ENCODE peak calls at places on chromosomes 3 and 15, in ten cellular contexts. S is NCI-H1694 treated with DMSO at 0.1 percent for 48 hours, C is iris pigment epithelial cell, D is ovary, T is omental fat pad, Y is RCC 7860, K is A172, P is IMR-90, Z is hypothalamus, B is fibroblast of the aortic adventitia. V is an unnamed sample.

GRCh38 chr15:64623347-64624024 is 151.9 kb downstream of the RBPMS2 start:
- DNase-seq in B (peak), Z (peak), D (no peak), K (no peak), Y (no peak), P (peak), C (no peak), T (no peak), S (no peak), V (no peak)

GRCh38 chr3:52194541-52195296 is 3.2 kb upstream of the ALAS1 start:
- DNase-seq in D (peak), Y (no peak), B (peak), S (no peak), T (no peak), P (peak), Z (no peak), C (no peak), K (no peak), V (no peak)

GRCh38 chr15:40254452-40254851 is 15.6 kb downstream of the PAK6 start:
- DNase-seq in K (no peak), D (no peak), S (no peak), Z (no peak), C (no peak), B (no peak), T (no peak), Y (no peak), P (no peak), V (no peak)

GRCh38 chr15:87849181-87849580 is 407.4 kb downstream of the NTRK3 start:
- DNase-seq in C (no peak), Y (no peak), Z (no peak), S (no peak), K (no peak), D (no peak), P (peak), B (peak), T (no peak), V (no peak)

GRCh38 chr3:149547413-149547812 is 72.9 kb downstream of the TM4SF4 start:
- DNase-seq in Z (peak), D (peak), P (peak), B (peak), S (no peak), T (no peak), K (no peak), C (peak), Y (no peak), V (no peak)

GRCh38 chr3:18778094-18778493 is 353.0 kb upstream of the SATB1 start:
- DNase-seq in S (no peak), Y (no peak), Z (no peak), D (no peak), K (no peak), P (no peak), B (no peak), T (no peak), C (no peak), V (no peak)

GRCh38 chr3:129016366-129016724 is 15.2 kb downstream of the EFCC1 start:
- DNase-seq in D (no peak), Y (no peak), Z (peak), B (no peak), S (peak), T (no peak), C (no peak), P (no peak), K (peak), V (no peak)

GRCh38 chr3:177150970-177151627 is 46.2 kb downstream of the TBL1XR1 start:
- DNase-seq in B (peak), T (no peak), Y (peak), D (no peak), P (peak), C (peak), S (no peak), K (peak), Z (no peak), V (peak)

GRCh38 chr3:189001559-189001958 is 170.2 kb upstream of the TPRG1 start:
- DNase-seq in Z (no peak), C (peak), K (peak), P (peak), S (no peak), T (no peak), D (no peak), B (peak), Y (peak), V (peak)

GRCh38 chr15:93001881-93002280 is 87.1 kb downstream of the RGMA start:
- DNase-seq in K (no peak), Z (no peak), D (no peak), C (no peak), Y (no peak), S (no peak), B (no peak), T (no peak), P (no peak), V (peak)

GRCh38 chr15:101047301-101047781 is 128.2 kb downstream of the LRRK1 start:
- DNase-seq in K (no peak), D (peak), Z (no peak), Y (no peak), T (peak), S (no peak), C (no peak), P (no peak), B (no peak), V (no peak)

GRCh38 chr3:177357352-177358084 is 160.2 kb upstream of the TBL1XR1 start:
- DNase-seq in B (peak), T (no peak), P (peak), C (peak), D (no peak), Z (peak), K (peak), S (no peak), Y (peak), V (peak)

GRCh38 chr15:66288796-66289195 is 4.6 kb upstream of the DIS3L start:
- DNase-seq in P (peak), C (no peak), K (no peak), S (no peak), Y (no peak), B (peak), D (no peak), Z (no peak), T (no peak), V (no peak)

GRCh38 chr15:81939604-81940440 is 106.0 kb downstream of the MEX3B start:
- DNase-seq in B (peak), P (peak), K (peak), S (peak), Z (no peak), D (no peak), C (peak), T (no peak), Y (peak), V (peak)

GRCh38 chr3:38563070-38563901 is 67.1 kb downstream of the EXOG start:
- DNase-seq in T (no peak), Z (no peak), K (no peak), P (no peak), C (no peak), D (peak), B (no peak), Y (no peak), S (no peak), V (no peak)

GRCh38 chr3:42507751-42508335 is 5.4 kb downstream of the VIPR1 start:
- DNase-seq in C (no peak), Z (no peak), B (no peak), P (no peak), D (peak), Y (no peak), K (no peak), T (peak), S (no peak), V (no peak)